ENCODE peak calls at places on chromosome 3, in four cellular contexts. K is heart right ventricle; H is CD8-positive, alpha-beta memory T cell; W is adrenal gland. B is an unnamed sample.
A peak's percentile ranks its signal among the peaks of the same experiment; 100 is the strongest.

GRCh38 chr3:67106874-67107273 is 108.8 kb downstream of the KBTBD8 start:
- DNase-seq in K (no peak), H (no peak), W (no peak), B (no peak)

GRCh38 chr3:143653493-143653892 is 194.8 kb downstream of the SLC9A9 start:
- DNase-seq in K (no peak), H (no peak), W (no peak), B (no peak)

GRCh38 chr3:170171563-170171962 is 10.0 kb downstream of the PHC3 start:
- DNase-seq in K (no peak), H (no peak), W (no peak), B (no peak)

GRCh38 chr3:179149951-179150350 is 1.8 kb downstream of the PIK3CA start:
- DNase-seq in K (no peak), H (no peak), W (no peak), B (no peak)

GRCh38 chr3:72848703-72849081 is 447 bp upstream of the SHQ1 start:
- DNase-seq in K (peak; percentile 6), H (peak; percentile 55), W (no peak), B (no peak)

GRCh38 chr3:185009650-185010049 is 143.2 kb downstream of the C3orf70 start:
- DNase-seq in K (no peak), H (no peak), W (no peak), B (no peak)

GRCh38 chr3:148682997-148683396 is 14.7 kb upstream of the AGTR1 start:
- DNase-seq in K (peak; percentile 15), H (no peak), W (no peak), B (no peak)

GRCh38 chr3:36178018-36178417 is 202.3 kb upstream of the STAC start:
- DNase-seq in K (no peak), H (no peak), W (no peak), B (no peak)

GRCh38 chr3:180457238-180457637 is 144.7 kb upstream of the TTC14 start:
- DNase-seq in K (no peak), H (no peak), W (no peak), B (no peak)

GRCh38 chr3:187963677-187964385 is 190.1 kb upstream of the LPP start:
- DNase-seq in K (peak; percentile 39), H (no peak), W (no peak), B (no peak)

GRCh38 chr3:195007794-195008193 is 263.2 kb downstream of the XXYLT1 start:
- DNase-seq in K (no peak), H (no peak), W (no peak), B (no peak)

GRCh38 chr3:14511971-14512943 is 27.9 kb downstream of the GRIP2 start:
- DNase-seq in K (no peak), H (no peak), W (peak; percentile 6), B (no peak)

GRCh38 chr3:47910233-47910632 is 106.0 kb downstream of the MAP4 start:
- DNase-seq in K (no peak), H (no peak), W (no peak), B (no peak)

GRCh38 chr3:168191856-168192255 is 96.1 kb upstream of the GOLIM4 start:
- DNase-seq in K (no peak), H (no peak), W (no peak), B (no peak)

GRCh38 chr3:65732060-65732933 is 306.4 kb downstream of the MAGI1 start:
- DNase-seq in K (peak; percentile 23), H (no peak), W (no peak), B (no peak)

GRCh38 chr3:127701281-127701792 is 28.6 kb downstream of the ABTB1 start:
- DNase-seq in K (peak; percentile 69), H (no peak), W (peak; percentile 34), B (no peak)

GRCh38 chr3:157280786-157281185 is 120.8 kb upstream of the CCNL1 start:
- DNase-seq in K (no peak), H (no peak), W (no peak), B (no peak)

GRCh38 chr3:4720316-4721075 is 227.3 kb downstream of the ITPR1 start:
- DNase-seq in K (peak; percentile 87), H (peak; percentile 21), W (peak; percentile 93), B (no peak)

GRCh38 chr3:11662392-11662990 is 18.8 kb upstream of the VGLL4 start:
- DNase-seq in K (no peak), H (no peak), W (no peak), B (no peak)

GRCh38 chr3:11658180-11658579 is 14.5 kb upstream of the VGLL4 start:
- DNase-seq in K (no peak), H (no peak), W (no peak), B (no peak)

GRCh38 chr3:11661827-11662226 is 18.1 kb upstream of the VGLL4 start:
- DNase-seq in K (no peak), H (no peak), W (no peak), B (no peak)

GRCh38 chr3:11660242-11660641 is 16.5 kb upstream of the VGLL4 start:
- DNase-seq in K (no peak), H (no peak), W (no peak), B (no peak)

GRCh38 chr3:11661052-11661656 is 17.4 kb upstream of the VGLL4 start:
- DNase-seq in K (no peak), H (no peak), W (no peak), B (no peak)
- H3K27ac ChIP-seq in K (no peak overlapping the region), H (no peak overlapping the region), W (no peak overlapping the region), B (no peak overlapping the region)

GRCh38 chr3:49112262-49112661 is 7.7 kb upstream of the QARS1 start:
- DNase-seq in K (no peak), H (no peak), W (no peak), B (no peak)
- H3K36me3 ChIP-seq in K (no peaks in the 10 kb centered on the region), H (peaks cover 70% of the 10 kb centered on the region), W (peaks cover 99% of the 10 kb centered on the region), B (peaks cover 100% of the 10 kb centered on the region)

GRCh38 chr3:29557186-29557585 is 276.3 kb downstream of the RBMS3 start:
- DNase-seq in K (no peak), H (no peak), W (no peak), B (no peak)
- H3K27ac ChIP-seq in K (no peak overlapping the region), H (no peak overlapping the region), W (peak overlapping the region; percentile 29), B (no peak overlapping the region)

GRCh38 chr3:196472286-196472685 is 31.3 kb downstream of the RNF168 start:
- DNase-seq in K (no peak), H (no peak), W (no peak), B (no peak)

DNA sequence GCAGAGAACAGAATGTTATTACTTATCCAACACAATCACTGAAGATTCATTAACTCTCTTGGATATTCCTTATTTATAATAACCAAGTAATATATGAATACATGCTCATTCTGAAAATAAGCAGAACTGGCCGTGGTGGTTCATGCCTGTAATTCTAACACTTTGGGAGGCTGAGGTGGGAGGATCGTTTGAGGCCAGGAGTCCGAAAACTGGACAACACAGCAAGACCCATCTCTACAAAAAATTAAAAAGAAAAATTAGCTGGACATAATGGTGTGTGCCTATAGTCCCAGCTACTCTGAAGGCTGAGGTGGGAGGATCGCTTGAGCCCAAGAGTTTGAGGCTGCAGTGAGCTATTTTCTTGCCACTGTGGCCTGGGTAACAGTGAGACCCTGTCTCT is 25.9 kb downstream of the RNF168 start:
- DNase-seq in K (no peak), H (no peak), W (no peak), B (no peak)
- H3K36me3 ChIP-seq in K (no peaks in the 10 kb centered on the region), H (peaks cover 27% of the 10 kb centered on the region), W (peaks cover 48% of the 10 kb centered on the region), B (peaks cover 99% of the 10 kb centered on the region)

GRCh38 chr3:62936626-62937254 is 61.5 kb upstream of the CADPS start:
- DNase-seq in K (no peak), H (no peak), W (no peak), B (no peak)

GRCh38 chr3:62938583-62938982 is 63.4 kb upstream of the CADPS start:
- DNase-seq in K (no peak), H (no peak), W (no peak), B (no peak)

GRCh38 chr3:62939707-62940106 is 64.5 kb upstream of the CADPS start:
- DNase-seq in K (no peak), H (no peak), W (no peak), B (no peak)

GRCh38 chr3:62940763-62941632 is 65.8 kb upstream of the CADPS start:
- DNase-seq in K (no peak), H (no peak), W (no peak), B (no peak)

DNA sequence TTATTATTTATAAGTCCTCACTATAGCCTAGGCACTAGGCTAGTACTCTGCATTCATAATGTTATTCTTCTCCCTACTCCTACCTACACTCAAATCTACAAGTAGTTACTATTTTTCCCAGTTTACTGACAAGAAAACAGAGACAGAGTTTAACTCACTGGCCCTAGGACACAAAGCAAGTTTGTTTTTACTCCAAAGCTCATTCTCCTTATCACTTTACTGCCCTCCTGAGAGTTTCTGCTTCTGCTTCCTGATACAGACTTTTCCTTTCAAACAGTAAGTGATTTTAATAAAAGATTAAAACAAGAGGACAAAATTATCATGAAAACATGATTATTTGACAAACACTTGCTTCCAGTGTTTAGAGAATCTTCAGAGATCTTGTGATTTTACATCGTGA is 60.6 kb upstream of the CADPS start:
- DNase-seq in K (no peak), H (no peak), W (no peak), B (no peak)
- H3K27ac ChIP-seq in K (no peak overlapping the region), H (no peak overlapping the region), W (no peak overlapping the region), B (no peak overlapping the region)